ENCODE peak calls at places on chromosomes 2 and 18, in ten cellular contexts. H, U, J, O, K, X, E, V, W and D are unnamed samples.

GRCh38 chr2:216344958-216345315 is 27.3 kb downstream of the MARCHF4 start:
- DNase-seq in E (no peak), K (no peak), X (no peak), U (no peak), J (no peak), V (no peak), O (no peak), W (no peak), H (no peak), D (no peak)

GRCh38 chr18:6734746-6735430 is 5.4 kb downstream of the ARHGAP28 start:
- DNase-seq in O (no peak), H (no peak), V (no peak), U (no peak), X (no peak), J (no peak), W (no peak), E (no peak), K (no peak), D (no peak)

GRCh38 chr2:85997016-85997970 is 108.4 kb downstream of the POLR1A start:
- DNase-seq in W (no peak), X (no peak), K (no peak), U (no peak), H (peak), J (no peak), E (no peak), V (no peak), O (no peak), D (no peak)

GRCh38 chr2:23594079-23594494 is 209.1 kb downstream of the KLHL29 start:
- DNase-seq in K (no peak), O (no peak), H (no peak), E (no peak), U (no peak), V (no peak), W (no peak), J (no peak), X (no peak), D (no peak)

GRCh38 chr2:85288244-85288725 is 39.5 kb downstream of the TGOLN2 start:
- DNase-seq in V (no peak), K (no peak), W (no peak), O (no peak), J (no peak), U (peak), X (no peak), H (peak), E (peak), D (no peak)

GRCh38 chr18:61764381-61764780 is 128.4 kb downstream of the RNF152 start:
- DNase-seq in V (peak), U (no peak), O (no peak), K (no peak), E (no peak), J (no peak), W (no peak), X (no peak), H (no peak), D (peak)

GRCh38 chr18:35611518-35611917 is 30.0 kb downstream of the GALNT1 start:
- DNase-seq in X (no peak), V (no peak), J (no peak), U (no peak), O (no peak), H (no peak), K (no peak), E (no peak), W (no peak), D (no peak)

GRCh38 chr2:237435844-237436590 is 22.1 kb upstream of the COL6A3 start:
- DNase-seq in J (no peak), X (no peak), O (no peak), U (peak), V (no peak), W (no peak), E (no peak), K (no peak), H (peak), D (no peak)

GRCh38 chr2:237488901-237489860 is 2.1 kb downstream of the MLPH start:
- DNase-seq in U (peak), O (no peak), K (no peak), W (no peak), X (no peak), H (no peak), V (no peak), E (peak), J (peak), D (no peak)

GRCh38 chr2:234534515-234534914 is 37.6 kb upstream of the ARL4C start:
- DNase-seq in U (no peak), X (no peak), E (no peak), K (no peak), W (no peak), J (no peak), H (no peak), V (no peak), O (no peak), D (no peak)

GRCh38 chr18:8949206-8949605 is 153.3 kb upstream of the NDUFV2 start:
- DNase-seq in K (no peak), X (no peak), W (no peak), J (no peak), O (no peak), H (peak), V (no peak), E (no peak), U (no peak), D (peak)

GRCh38 chr18:5251117-5251516 is 44.4 kb downstream of the ZBTB14 start:
- DNase-seq in O (no peak), K (no peak), W (no peak), J (no peak), V (no peak), X (no peak), H (no peak), E (no peak), U (no peak), D (no peak)

GRCh38 chr2:241908686-241909420 is 39.3 kb downstream of the RTP5 start:
- DNase-seq in U (no peak), J (no peak), E (no peak), X (no peak), W (no peak), H (no peak), O (no peak), K (no peak), V (no peak), D (no peak)

GRCh38 chr2:10241641-10242430 is 60.9 kb upstream of the HPCAL1 start:
- DNase-seq in O (no peak), U (no peak), V (no peak), X (no peak), E (no peak), J (no peak), K (no peak), H (no peak), W (no peak), D (no peak)

GRCh38 chr18:54712315-54712714 is 116.0 kb upstream of the RAB27B start:
- DNase-seq in X (no peak), H (peak), E (no peak), V (no peak), U (peak), J (no peak), W (no peak), K (peak), O (no peak), D (no peak)

GRCh38 chr2:189104926-189105325 is 74.6 kb downstream of the COL5A2 start:
- DNase-seq in X (no peak), H (no peak), K (no peak), W (no peak), O (no peak), J (no peak), U (peak), V (no peak), E (no peak), D (no peak)

GRCh38 chr18:23862071-23862470 is 152.5 kb upstream of the TTC39C start:
- DNase-seq in U (peak), W (no peak), E (no peak), K (no peak), O (no peak), J (no peak), V (no peak), X (peak), H (peak), D (no peak)

GRCh38 chr2:84768840-84769239 is 112.0 kb downstream of the TRABD2A start:
- DNase-seq in E (no peak), X (no peak), U (no peak), J (no peak), O (no peak), W (no peak), V (no peak), K (no peak), H (no peak), D (no peak)

GRCh38 chr2:21358971-21359370 is 235.2 kb downstream of the TDRD15 start:
- DNase-seq in H (no peak), V (no peak), O (no peak), E (no peak), K (no peak), X (no peak), W (no peak), U (no peak), J (no peak), D (no peak)

GRCh38 chr2:240965296-240965904 is 33.0 kb upstream of the SNED1 start:
- DNase-seq in J (no peak), E (no peak), K (no peak), V (no peak), X (no peak), H (no peak), U (no peak), O (no peak), W (no peak), D (no peak)

GRCh38 chr18:4106407-4107033 is 348.6 kb downstream of the DLGAP1 start:
- DNase-seq in K (peak), W (peak), O (peak), H (peak), X (peak), U (peak), J (no peak), V (peak), E (peak), D (peak)

GRCh38 chr18:79876497-79876896 is 75.0 kb downstream of the SLC66A2 start:
- DNase-seq in W (no peak), E (peak), V (no peak), H (peak), J (no peak), X (no peak), U (no peak), K (no peak), O (no peak), D (no peak)

GRCh38 chr2:133579295-133579694 is 11.0 kb upstream of the NCKAP5 start:
- DNase-seq in K (no peak), X (no peak), U (peak), H (no peak), W (no peak), E (peak), O (no peak), J (no peak), V (no peak), D (no peak)

GRCh38 chr2:173896755-173897154 is 68.4 kb downstream of the SP3 start:
- DNase-seq in K (no peak), J (no peak), E (no peak), V (no peak), X (no peak), O (no peak), H (no peak), U (no peak), W (no peak), D (no peak)

GRCh38 chr2:176115883-176116813 is at the start of gene HOXD10:
- DNase-seq in O (no peak), K (no peak), U (peak), X (no peak), E (no peak), H (peak), V (no peak), J (no peak), W (no peak), D (no peak)

GRCh38 chr2:49616800-49617199 is 462.5 kb upstream of the FSHR start:
- DNase-seq in U (no peak), J (no peak), V (no peak), E (peak), O (no peak), K (no peak), X (peak), W (no peak), H (no peak), D (no peak)

GRCh38 chr2:12514631-12515437 is 201.9 kb upstream of the TRIB2 start:
- DNase-seq in E (no peak), X (no peak), V (no peak), O (no peak), W (no peak), H (no peak), K (peak), U (no peak), J (no peak), D (peak)

GRCh38 chr18:24114924-24115549 is 23.8 kb upstream of the CABYR start:
- DNase-seq in U (no peak), X (no peak), J (no peak), W (no peak), K (no peak), H (no peak), V (no peak), O (no peak), E (no peak), D (no peak)

GRCh38 chr2:235658371-235659174 is 164.7 kb downstream of the AGAP1 start:
- DNase-seq in H (no peak), V (no peak), K (no peak), U (no peak), X (no peak), W (no peak), O (no peak), J (no peak), E (no peak), D (no peak)

GRCh38 chr2:119753041-119753929 is 6.4 kb upstream of the PTPN4 start:
- DNase-seq in X (peak), J (no peak), H (peak), K (peak), U (peak), V (peak), E (peak), W (no peak), O (no peak), D (peak)

GRCh38 chr2:68251855-68252406 is 401 bp downstream of the PPP3R1 start:
- DNase-seq in E (peak), J (no peak), U (peak), X (no peak), K (peak), V (peak), H (peak), O (peak), W (peak), D (no peak)

GRCh38 chr2:42931818-42932195 is 139.4 kb upstream of the HAAO start:
- DNase-seq in U (no peak), X (no peak), E (no peak), O (no peak), J (no peak), V (no peak), K (no peak), W (no peak), H (no peak), D (no peak)

GRCh38 chr18:10497350-10497749 is 28.5 kb upstream of the NAPG start:
- DNase-seq in W (no peak), K (no peak), H (peak), U (no peak), X (no peak), V (no peak), O (no peak), J (no peak), E (no peak), D (no peak)

GRCh38 chr2:184596819-184597411 is 1.4 kb upstream of the ZNF804A start:
- DNase-seq in E (no peak), V (no peak), J (no peak), U (peak), O (no peak), X (peak), K (no peak), W (no peak), H (no peak), D (no peak)

GRCh38 chr18:77035380-77035779 is 97.2 kb downstream of the MBP start:
- DNase-seq in J (no peak), U (no peak), W (no peak), V (no peak), X (no peak), O (no peak), K (no peak), E (no peak), H (no peak), D (no peak)

GRCh38 chr2:237264480-237265219 is 149.3 kb downstream of the COL6A3 start:
- DNase-seq in U (peak), W (no peak), O (no peak), X (no peak), E (no peak), J (no peak), V (no peak), K (no peak), H (peak), D (no peak)

GRCh38 chr2:228458364-228458763 is 276.9 kb upstream of the SPHKAP start:
- DNase-seq in U (no peak), X (no peak), J (no peak), W (no peak), V (no peak), K (no peak), O (no peak), H (no peak), E (no peak), D (no peak)

GRCh38 chr2:54673501-54673998 is 49.9 kb upstream of the EML6 start:
- DNase-seq in J (no peak), X (no peak), H (peak), U (peak), V (peak), O (peak), W (no peak), E (peak), K (peak), D (peak)

GRCh38 chr18:51651761-51652160 is 454.3 kb upstream of the MEX3C start:
- DNase-seq in W (no peak), X (no peak), H (no peak), J (no peak), E (no peak), V (no peak), O (no peak), K (no peak), U (no peak), D (no peak)